ENCODE peak calls at places on chromosomes 7 and 10, in seven cellular contexts. One of them, this sample, is unnamed.
A peak's percentile ranks its signal among the peaks of the same experiment; 100 is the strongest.

GRCh38 chr7:83684928-83685327 is 36.0 kb upstream of the SEMA3E start:
- DNase-seq in esophagus muscularis mucosa: no peak
- DNase-seq in upper lobe of left lung: no peak
- DNase-seq in A549: no peak
- DNase-seq in stomach: no peak
- DNase-seq in ovary: no peak
- DNase-seq in suprapubic skin: no peak
- DNase-seq in this sample: no peak

GRCh38 chr7:151716339-151716722 is 160.6 kb downstream of the PRKAG2 start:
- DNase-seq in upper lobe of left lung: no peak
- DNase-seq in suprapubic skin: no peak
- DNase-seq in stomach: peak; percentile 82
- DNase-seq in esophagus muscularis mucosa: no peak
- DNase-seq in A549: no peak
- DNase-seq in ovary: no peak
- DNase-seq in this sample: no peak

GRCh38 chr7:148729984-148730733 is 31.5 kb downstream of the CUL1 start:
- DNase-seq in ovary: no peak
- DNase-seq in esophagus muscularis mucosa: no peak
- DNase-seq in upper lobe of left lung: no peak
- DNase-seq in stomach: no peak
- DNase-seq in A549: no peak
- DNase-seq in suprapubic skin: no peak
- DNase-seq in this sample: no peak

GRCh38 chr7:76296743-76297740 is 5.4 kb upstream of the HSPB1 start:
- DNase-seq in suprapubic skin: no peak
- DNase-seq in stomach: peak; percentile 83
- DNase-seq in esophagus muscularis mucosa: no peak
- DNase-seq in upper lobe of left lung: no peak
- DNase-seq in A549: peak; percentile 69
- DNase-seq in ovary: peak; percentile 81
- DNase-seq in this sample: peak; percentile 89

GRCh38 chr10:132850246-132850645 is 64.3 kb upstream of the NKX6-2 start:
- DNase-seq in esophagus muscularis mucosa: no peak
- DNase-seq in ovary: no peak
- DNase-seq in A549: no peak
- DNase-seq in upper lobe of left lung: peak; percentile 57
- DNase-seq in stomach: peak; percentile 24
- DNase-seq in suprapubic skin: no peak
- DNase-seq in this sample: no peak

GRCh38 chr10:119549247-119549999 is 6.9 kb upstream of the RGS10 start:
- DNase-seq in ovary: no peak
- DNase-seq in stomach: no peak
- DNase-seq in esophagus muscularis mucosa: no peak
- DNase-seq in suprapubic skin: no peak
- DNase-seq in upper lobe of left lung: no peak
- DNase-seq in A549: no peak
- DNase-seq in this sample: no peak

GRCh38 chr7:130486114-130486962 is 5.5 kb upstream of the MEST start:
- DNase-seq in esophagus muscularis mucosa: no peak
- DNase-seq in upper lobe of left lung: peak; percentile 88
- DNase-seq in A549: peak; percentile 95
- DNase-seq in suprapubic skin: no peak
- DNase-seq in ovary: peak; percentile 80
- DNase-seq in stomach: peak; percentile 80
- DNase-seq in this sample: peak; percentile 66

GRCh38 chr10:122844146-122844545 is 1.5 kb downstream of the CUZD1 start:
- DNase-seq in upper lobe of left lung: no peak
- DNase-seq in A549: no peak
- DNase-seq in suprapubic skin: no peak
- DNase-seq in esophagus muscularis mucosa: no peak
- DNase-seq in stomach: no peak
- DNase-seq in ovary: no peak
- DNase-seq in this sample: no peak

GRCh38 chr10:78567680-78568453 is 500.9 kb upstream of the ZMIZ1 start:
- DNase-seq in A549: no peak
- DNase-seq in stomach: no peak
- DNase-seq in upper lobe of left lung: no peak
- DNase-seq in suprapubic skin: no peak
- DNase-seq in ovary: no peak
- DNase-seq in esophagus muscularis mucosa: no peak
- DNase-seq in this sample: peak; percentile 34

GRCh38 chr10:72742077-72742476 is 50.1 kb downstream of the MCU start:
- DNase-seq in stomach: no peak
- DNase-seq in A549: no peak
- DNase-seq in esophagus muscularis mucosa: no peak
- DNase-seq in ovary: no peak
- DNase-seq in upper lobe of left lung: no peak
- DNase-seq in suprapubic skin: no peak
- DNase-seq in this sample: no peak

GRCh38 chr10:121497513-121497912 is 100.7 kb downstream of the FGFR2 start:
- DNase-seq in suprapubic skin: no peak
- DNase-seq in A549: no peak
- DNase-seq in stomach: no peak
- DNase-seq in upper lobe of left lung: no peak
- DNase-seq in esophagus muscularis mucosa: no peak
- DNase-seq in ovary: no peak
- DNase-seq in this sample: no peak

GRCh38 chr7:157016024-157016351 is 5.5 kb upstream of the MNX1 start:
- DNase-seq in esophagus muscularis mucosa: no peak
- DNase-seq in ovary: no peak
- DNase-seq in upper lobe of left lung: no peak
- DNase-seq in stomach: no peak
- DNase-seq in A549: no peak
- DNase-seq in suprapubic skin: no peak
- DNase-seq in this sample: no peak

GRCh38 chr7:10803720-10804119 is 170.0 kb upstream of the PHF14 start:
- DNase-seq in stomach: no peak
- DNase-seq in A549: no peak
- DNase-seq in ovary: no peak
- DNase-seq in esophagus muscularis mucosa: no peak
- DNase-seq in suprapubic skin: no peak
- DNase-seq in upper lobe of left lung: no peak
- DNase-seq in this sample: no peak

GRCh38 chr7:27605689-27606269 is 56.9 kb downstream of the HIBADH start:
- DNase-seq in A549: peak; percentile 55
- DNase-seq in stomach: no peak
- DNase-seq in suprapubic skin: no peak
- DNase-seq in esophagus muscularis mucosa: no peak
- DNase-seq in upper lobe of left lung: no peak
- DNase-seq in ovary: no peak
- DNase-seq in this sample: no peak

GRCh38 chr10:3806603-3807002 is 21.6 kb upstream of the KLF6 start:
- DNase-seq in suprapubic skin: no peak
- DNase-seq in ovary: no peak
- DNase-seq in upper lobe of left lung: no peak
- DNase-seq in esophagus muscularis mucosa: no peak
- DNase-seq in A549: peak; percentile 90
- DNase-seq in stomach: peak; percentile 63
- DNase-seq in this sample: no peak

GRCh38 chr10:47383254-47384147 is 592 bp downstream of the ZNF488 start:
- DNase-seq in ovary: no peak
- DNase-seq in upper lobe of left lung: no peak
- DNase-seq in A549: no peak
- DNase-seq in suprapubic skin: no peak
- DNase-seq in esophagus muscularis mucosa: no peak
- DNase-seq in stomach: peak; percentile 16
- DNase-seq in this sample: no peak

DNA sequence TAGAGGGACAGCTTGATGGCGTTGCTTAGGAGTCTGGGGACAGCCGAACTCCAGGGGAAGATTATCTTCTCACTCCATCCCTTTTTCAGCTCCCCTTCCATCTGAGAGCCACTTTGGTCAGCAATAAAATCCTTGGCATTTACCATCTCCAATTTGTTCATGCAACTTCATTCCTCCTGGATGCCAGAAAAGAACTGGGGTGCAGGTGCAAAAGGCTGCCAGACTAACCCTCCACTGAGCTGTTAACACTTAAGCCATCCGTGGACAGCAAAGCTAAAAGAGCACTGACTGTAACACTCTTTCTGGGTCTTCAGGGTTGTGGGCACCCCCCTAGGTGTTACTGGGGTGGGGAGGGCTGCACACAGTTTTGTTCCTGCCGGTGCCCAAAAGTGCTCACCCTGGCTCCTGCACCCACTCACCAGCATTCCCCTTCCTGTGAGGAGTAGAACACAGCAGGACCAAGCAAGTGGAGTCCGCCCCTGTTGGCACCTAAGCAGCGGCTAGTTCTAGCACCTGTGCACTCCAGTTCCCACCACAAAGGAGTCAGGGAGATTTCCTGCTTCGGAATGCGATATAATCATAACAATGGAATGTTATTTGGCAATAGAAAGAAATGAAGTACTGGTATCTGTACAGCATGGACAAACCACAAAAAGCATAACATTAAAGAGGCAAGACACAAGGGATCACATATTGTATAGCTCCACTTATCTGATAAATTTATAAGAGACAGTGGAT is 95.0 kb downstream of the NPY start:
- DNase-seq in esophagus muscularis mucosa: peak; percentile 77
- DNase-seq in A549: peak; percentile 5
- DNase-seq in stomach: no peak
- DNase-seq in ovary: no peak
- DNase-seq in upper lobe of left lung: no peak
- DNase-seq in suprapubic skin: no peak
- DNase-seq in this sample: no peak
- TF ChIP-seq EP300 in esophagus muscularis mucosa: no peak
- TF ChIP-seq EP300 in A549: no peak
- TF ChIP-seq EP300 in stomach: no peak
- TF ChIP-seq EP300 in ovary: no peak
- TF ChIP-seq EP300 in upper lobe of left lung: no peak
- TF ChIP-seq EP300 in suprapubic skin: no peak
- TF ChIP-seq EP300 in this sample: no peak

DNA sequence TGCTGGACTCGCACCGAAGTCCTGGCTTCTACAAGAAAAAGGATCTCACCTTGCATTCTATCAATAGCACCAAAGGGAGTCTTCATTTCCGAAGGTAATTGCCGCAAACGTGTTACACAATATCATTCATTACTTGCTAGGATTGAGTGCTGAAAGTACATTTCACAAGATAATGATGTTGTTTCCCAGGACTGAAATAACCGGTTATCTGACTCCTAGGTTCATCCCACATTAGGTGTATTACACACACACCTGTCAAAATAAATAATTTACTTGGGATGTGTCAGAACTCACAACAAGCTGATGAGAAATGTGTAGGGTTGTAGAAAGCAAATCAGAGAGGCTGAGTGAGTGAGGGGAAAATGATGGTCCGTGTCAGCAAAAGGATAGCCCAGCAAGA is 219.4 kb upstream of the RHOBTB1 start:
- DNase-seq in esophagus muscularis mucosa: no peak
- DNase-seq in suprapubic skin: no peak
- DNase-seq in upper lobe of left lung: no peak
- DNase-seq in ovary: no peak
- DNase-seq in stomach: no peak
- DNase-seq in A549: no peak
- DNase-seq in this sample: no peak
- TF ChIP-seq EP300 in esophagus muscularis mucosa: no peak
- TF ChIP-seq EP300 in suprapubic skin: no peak
- TF ChIP-seq EP300 in upper lobe of left lung: no peak
- TF ChIP-seq EP300 in ovary: no peak
- TF ChIP-seq EP300 in stomach: no peak
- TF ChIP-seq EP300 in A549: no peak
- TF ChIP-seq EP300 in this sample: no peak

GRCh38 chr7:37212526-37212925 is 236.1 kb downstream of the ELMO1 start:
- DNase-seq in ovary: no peak
- DNase-seq in upper lobe of left lung: no peak
- DNase-seq in stomach: no peak
- DNase-seq in A549: no peak
- DNase-seq in suprapubic skin: no peak
- DNase-seq in esophagus muscularis mucosa: peak; percentile 62
- DNase-seq in this sample: no peak

GRCh38 chr7:37208528-37208927 is 240.1 kb downstream of the ELMO1 start:
- DNase-seq in stomach: peak; percentile 40
- DNase-seq in esophagus muscularis mucosa: peak; percentile 94
- DNase-seq in suprapubic skin: no peak
- DNase-seq in ovary: peak; percentile 80
- DNase-seq in upper lobe of left lung: no peak
- DNase-seq in A549: peak; percentile 56
- DNase-seq in this sample: peak; percentile 93

GRCh38 chr7:37212051-37212450 is 236.6 kb downstream of the ELMO1 start:
- DNase-seq in A549: no peak
- DNase-seq in esophagus muscularis mucosa: no peak
- DNase-seq in upper lobe of left lung: no peak
- DNase-seq in suprapubic skin: no peak
- DNase-seq in ovary: no peak
- DNase-seq in stomach: no peak
- DNase-seq in this sample: no peak

GRCh38 chr7:37215524-37215923 is 233.1 kb downstream of the ELMO1 start:
- DNase-seq in stomach: no peak
- DNase-seq in esophagus muscularis mucosa: peak; percentile 60
- DNase-seq in ovary: no peak
- DNase-seq in suprapubic skin: no peak
- DNase-seq in upper lobe of left lung: no peak
- DNase-seq in A549: no peak
- DNase-seq in this sample: no peak

DNA sequence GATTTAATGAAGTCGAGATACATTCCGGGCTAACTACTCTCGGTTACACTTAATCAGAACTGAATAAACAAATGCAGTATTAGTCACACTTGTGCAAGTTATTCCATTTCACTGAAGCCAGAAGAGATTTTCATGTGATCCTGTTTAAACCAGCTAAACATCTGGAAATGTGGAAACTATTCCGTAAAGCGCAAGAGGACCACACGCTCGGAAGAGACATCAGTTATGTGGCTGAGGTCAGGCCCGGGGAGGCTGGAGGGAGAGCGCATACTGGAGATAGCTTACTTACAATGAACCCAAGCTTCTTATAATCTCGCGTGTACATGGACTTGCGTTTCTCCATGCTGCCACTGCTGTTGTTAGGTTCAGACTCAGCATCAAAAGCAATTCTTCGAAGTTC is 237.6 kb downstream of the ELMO1 start:
- DNase-seq in upper lobe of left lung: no peak
- DNase-seq in ovary: peak; percentile 69
- DNase-seq in stomach: no peak
- DNase-seq in esophagus muscularis mucosa: peak; percentile 89
- DNase-seq in A549: no peak
- DNase-seq in suprapubic skin: no peak
- DNase-seq in this sample: peak; percentile 84
- TF ChIP-seq EP300 in upper lobe of left lung: no peak
- TF ChIP-seq EP300 in ovary: no peak
- TF ChIP-seq EP300 in stomach: no peak
- TF ChIP-seq EP300 in esophagus muscularis mucosa: no peak
- TF ChIP-seq EP300 in A549: no peak
- TF ChIP-seq EP300 in suprapubic skin: no peak
- TF ChIP-seq EP300 in this sample: no peak

DNA sequence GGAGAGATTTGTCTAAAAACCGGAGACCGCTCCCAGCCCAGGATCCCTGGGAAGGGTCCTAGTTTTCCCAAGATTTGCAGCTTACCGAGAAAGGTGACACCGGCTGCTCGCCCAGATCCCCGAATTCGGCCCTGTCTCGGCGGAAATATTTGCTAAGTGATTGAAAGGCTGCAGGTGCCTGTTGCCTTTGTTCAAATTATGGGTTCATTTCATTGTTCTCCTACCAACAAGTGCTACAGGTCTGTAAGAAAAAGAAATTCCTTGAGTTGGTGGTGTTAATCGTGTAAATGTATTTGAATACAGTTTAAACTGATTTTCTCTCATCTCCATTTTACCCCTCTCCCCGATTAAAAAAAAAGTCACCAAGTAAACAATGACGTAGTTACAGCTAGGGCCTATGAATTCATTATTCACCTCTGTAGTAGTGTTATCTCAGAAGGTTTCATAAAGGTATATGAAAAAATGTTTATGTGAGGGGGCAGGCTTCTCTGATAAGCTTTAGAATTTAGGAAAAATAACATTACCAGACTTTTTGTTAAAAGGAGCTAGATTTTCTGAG is 1.0 kb downstream of the REEP3 start:
- DNase-seq in esophagus muscularis mucosa: no peak
- DNase-seq in stomach: no peak
- DNase-seq in suprapubic skin: no peak
- DNase-seq in A549: peak; percentile 33
- DNase-seq in ovary: no peak
- DNase-seq in upper lobe of left lung: no peak
- DNase-seq in this sample: no peak
- TF ChIP-seq EP300 in esophagus muscularis mucosa: no peak
- TF ChIP-seq EP300 in stomach: no peak
- TF ChIP-seq EP300 in suprapubic skin: no peak
- TF ChIP-seq EP300 in A549: no peak
- TF ChIP-seq EP300 in ovary: no peak
- TF ChIP-seq EP300 in upper lobe of left lung: no peak
- TF ChIP-seq EP300 in this sample: no peak

This sample was measured in sigmoid colon.